ENCODE peak calls at places on chromosomes 1 and 21, in four cellular contexts. One of them, this sample, is unnamed.

GRCh38 chr1:220363196-220363831 is 91.1 kb upstream of the RAB3GAP2 start:
- DNase-seq in A549: no peak
- DNase-seq in K562: no peak
- DNase-seq in endothelial cell of umbilical vein: no peak
- DNase-seq in this sample: no peak

GRCh38 chr21:28615276-28615675 is 377.4 kb downstream of the LTN1 start:
- DNase-seq in endothelial cell of umbilical vein: no peak
- DNase-seq in K562: no peak
- DNase-seq in A549: no peak
- DNase-seq in this sample: no peak

GRCh38 chr1:206050655-206051235 is 2.2 kb upstream of the RHEX start:
- DNase-seq in endothelial cell of umbilical vein: no peak
- DNase-seq in K562: no peak
- DNase-seq in A549: no peak
- DNase-seq in this sample: no peak

GRCh38 chr1:147389532-147390184 is 147.2 kb downstream of the CHD1L start:
- DNase-seq in K562: peak; percentile 66
- DNase-seq in A549: peak; percentile 45
- DNase-seq in endothelial cell of umbilical vein: peak; percentile 39
- DNase-seq in this sample: no peak

GRCh38 chr1:236677641-236678235 is 8.6 kb upstream of the ACTN2 start:
- DNase-seq in K562: no peak
- DNase-seq in endothelial cell of umbilical vein: no peak
- DNase-seq in A549: no peak
- DNase-seq in this sample: no peak

GRCh38 chr1:158248122-158248521 is 6.1 kb upstream of the CD1A start:
- DNase-seq in K562: no peak
- DNase-seq in A549: no peak
- DNase-seq in endothelial cell of umbilical vein: no peak
- DNase-seq in this sample: no peak

GRCh38 chr1:223538921-223539445 is 126.5 kb downstream of the CAPN8 start:
- DNase-seq in A549: no peak
- DNase-seq in endothelial cell of umbilical vein: no peak
- DNase-seq in K562: no peak
- DNase-seq in this sample: no peak

GRCh38 chr21:43918385-43918947 is 53.4 kb downstream of the AGPAT3 start:
- DNase-seq in endothelial cell of umbilical vein: no peak
- DNase-seq in K562: no peak
- DNase-seq in A549: no peak
- DNase-seq in this sample: no peak

GRCh38 chr21:27569831-27570230 is 602.9 kb upstream of the ADAMTS5 start:
- DNase-seq in K562: no peak
- DNase-seq in endothelial cell of umbilical vein: peak; percentile 4
- DNase-seq in A549: no peak
- DNase-seq in this sample: no peak

GRCh38 chr21:35475768-35476167 is 426.7 kb upstream of the RUNX1 start:
- DNase-seq in A549: no peak
- DNase-seq in endothelial cell of umbilical vein: peak; percentile 49
- DNase-seq in K562: peak; percentile 62
- DNase-seq in this sample: no peak

GRCh38 chr1:2939041-2939552 is 82.2 kb upstream of the ACTRT2 start:
- DNase-seq in K562: no peak
- DNase-seq in endothelial cell of umbilical vein: no peak
- DNase-seq in A549: no peak
- DNase-seq in this sample: no peak

GRCh38 chr21:36478941-36479340 is 981 bp downstream of the CLDN14 start:
- DNase-seq in K562: no peak
- DNase-seq in endothelial cell of umbilical vein: peak; percentile 48
- DNase-seq in A549: peak; percentile 28
- DNase-seq in this sample: peak; percentile 57

GRCh38 chr21:36190736-36191135 is 34.1 kb downstream of the DOP1B start:
- DNase-seq in A549: no peak
- DNase-seq in endothelial cell of umbilical vein: no peak
- DNase-seq in K562: no peak
- DNase-seq in this sample: no peak

DNA sequence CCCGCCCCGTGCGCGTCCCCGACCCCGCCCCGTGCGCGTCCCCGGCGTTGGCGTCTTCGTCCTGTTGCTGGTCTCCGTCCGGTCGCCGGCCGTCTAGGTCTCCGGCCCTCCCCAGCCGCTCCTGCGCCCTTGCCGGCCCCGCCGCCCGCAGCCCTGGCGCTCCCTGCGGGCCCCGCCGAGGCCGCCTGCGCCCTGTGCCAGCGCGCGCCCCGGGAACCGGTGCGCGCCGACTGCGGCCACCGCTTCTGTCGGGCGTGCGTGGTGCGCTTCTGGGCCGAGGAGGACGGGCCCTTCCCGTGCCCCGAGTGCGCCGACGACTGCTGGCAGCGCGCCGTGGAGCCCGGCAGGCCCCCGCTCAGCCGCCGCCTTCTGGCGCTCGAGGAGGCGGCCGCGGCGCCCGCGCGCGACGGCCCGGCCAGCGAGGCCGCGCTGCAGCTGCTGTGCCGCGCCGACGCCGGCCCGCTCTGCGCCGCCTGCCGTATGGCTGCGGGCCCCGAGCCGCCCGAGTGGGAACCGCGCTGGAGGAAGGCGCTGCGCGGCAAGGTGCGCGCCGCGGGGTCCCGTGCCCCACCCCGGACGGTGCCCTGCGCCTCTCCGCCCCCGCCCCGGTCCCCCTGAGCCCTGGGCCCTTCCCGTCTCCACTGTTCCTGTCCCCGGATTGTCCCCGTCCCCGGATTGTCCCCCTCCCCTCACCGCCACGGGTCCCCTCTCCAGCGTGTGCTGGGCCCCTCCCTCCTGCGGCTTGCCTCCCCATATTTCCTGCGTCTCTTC is at the start of gene RNF187:
- DNase-seq in A549: no peak
- DNase-seq in K562: peak; percentile 66
- DNase-seq in endothelial cell of umbilical vein: no peak
- DNase-seq in this sample: no peak
- TF ChIP-seq MAX in A549: no peak
- TF ChIP-seq MAX in K562: peak; percentile 19
- TF ChIP-seq MAX in endothelial cell of umbilical vein: no peak
- TF ChIP-seq MAX in this sample: no peak

DNA sequence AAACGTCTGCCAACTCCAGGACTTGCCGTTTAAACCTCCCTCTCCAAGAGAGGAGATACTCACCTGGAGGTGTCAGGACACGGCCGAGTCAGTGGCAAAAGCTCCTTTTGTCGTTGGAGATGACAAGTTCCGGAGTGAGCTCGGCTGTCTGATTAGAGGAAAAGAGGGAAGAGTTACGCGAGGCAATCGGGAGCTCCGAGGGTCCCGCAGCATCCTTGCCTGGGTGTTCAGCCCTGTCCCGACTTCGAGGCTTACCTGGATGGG is 497 bp downstream of the ID3 start:
- DNase-seq in endothelial cell of umbilical vein: no peak
- DNase-seq in A549: peak; percentile 40
- DNase-seq in K562: peak; percentile 46
- DNase-seq in this sample: no peak
- TF ChIP-seq MAX in endothelial cell of umbilical vein: no peak
- TF ChIP-seq MAX in A549: no peak
- TF ChIP-seq MAX in K562: no peak
- TF ChIP-seq MAX in this sample: no peak

GRCh38 chr1:169484107-169484506 is 1.6 kb downstream of the SLC19A2 start:
- DNase-seq in endothelial cell of umbilical vein: no peak
- DNase-seq in A549: no peak
- DNase-seq in K562: peak; percentile 29
- DNase-seq in this sample: no peak
- TF ChIP-seq MAX in endothelial cell of umbilical vein: no peak
- TF ChIP-seq MAX in A549: no peak
- TF ChIP-seq MAX in K562: no peak
- TF ChIP-seq MAX in this sample: no peak

GRCh38 chr1:15681346-15682290 is 2.5 kb upstream of the PLEKHM2 start:
- DNase-seq in endothelial cell of umbilical vein: no peak
- DNase-seq in A549: no peak
- DNase-seq in K562: peak; percentile 62
- DNase-seq in this sample: no peak
- TF ChIP-seq MAX in endothelial cell of umbilical vein: no peak
- TF ChIP-seq MAX in A549: no peak
- TF ChIP-seq MAX in K562: no peak
- TF ChIP-seq MAX in this sample: no peak

This sample was measured in WTC11.